ENCODE peak calls at places on chromosome 12, in six cellular contexts. One of them, this sample, is unnamed.

GRCh38 chr12:10395390-10395998 is 5.7 kb upstream of the KLRK1 start:
- DNase-seq in IMR-90: peak; percentile 71
- DNase-seq in B cell: no peak
- DNase-seq in CD14-positive monocyte: no peak
- DNase-seq in AG09309: peak; percentile 85
- DNase-seq in neural crest cell: no peak
- DNase-seq in this sample: no peak

GRCh38 chr12:69655616-69656336 is 43.3 kb downstream of the BEST3 start:
- DNase-seq in neural crest cell: no peak
- DNase-seq in CD14-positive monocyte: no peak
- DNase-seq in AG09309: peak; percentile 59
- DNase-seq in B cell: no peak
- DNase-seq in IMR-90: peak; percentile 90
- DNase-seq in this sample: no peak

GRCh38 chr12:107684990-107685359 is 624 bp upstream of the PWP1 start:
- DNase-seq in B cell: no peak
- DNase-seq in CD14-positive monocyte: no peak
- DNase-seq in AG09309: no peak
- DNase-seq in IMR-90: peak; percentile 35
- DNase-seq in neural crest cell: no peak
- DNase-seq in this sample: no peak

GRCh38 chr12:27359578-27360340 is 27.1 kb downstream of the BMAL2 start:
- DNase-seq in CD14-positive monocyte: no peak
- DNase-seq in AG09309: no peak
- DNase-seq in B cell: no peak
- DNase-seq in neural crest cell: no peak
- DNase-seq in IMR-90: peak; percentile 43
- DNase-seq in this sample: no peak

GRCh38 chr12:13177373-13177772 is 19.2 kb upstream of the EMP1 start:
- DNase-seq in neural crest cell: no peak
- DNase-seq in IMR-90: no peak
- DNase-seq in CD14-positive monocyte: no peak
- DNase-seq in B cell: no peak
- DNase-seq in AG09309: no peak
- DNase-seq in this sample: no peak

GRCh38 chr12:8995021-8995775 is 5.9 kb downstream of the KLRG1 start:
- DNase-seq in IMR-90: no peak
- DNase-seq in neural crest cell: no peak
- DNase-seq in B cell: no peak
- DNase-seq in AG09309: no peak
- DNase-seq in CD14-positive monocyte: no peak
- DNase-seq in this sample: no peak

GRCh38 chr12:107127482-107128185 is 34.3 kb upstream of the CRY1 start:
- DNase-seq in IMR-90: no peak
- DNase-seq in neural crest cell: no peak
- DNase-seq in CD14-positive monocyte: no peak
- DNase-seq in B cell: no peak
- DNase-seq in AG09309: no peak
- DNase-seq in this sample: no peak

GRCh38 chr12:53223391-53224267 is 8.4 kb downstream of the RARG start:
- DNase-seq in IMR-90: peak; percentile 60
- DNase-seq in neural crest cell: no peak
- DNase-seq in CD14-positive monocyte: no peak
- DNase-seq in B cell: no peak
- DNase-seq in AG09309: no peak
- DNase-seq in this sample: no peak

GRCh38 chr12:29396774-29397173 is 15.8 kb upstream of the ERGIC2 start:
- DNase-seq in B cell: no peak
- DNase-seq in AG09309: no peak
- DNase-seq in neural crest cell: no peak
- DNase-seq in CD14-positive monocyte: no peak
- DNase-seq in IMR-90: peak; percentile 62
- DNase-seq in this sample: no peak

GRCh38 chr12:112916270-112916669 is 9.5 kb downstream of the OAS1 start:
- DNase-seq in B cell: no peak
- DNase-seq in neural crest cell: no peak
- DNase-seq in CD14-positive monocyte: no peak
- DNase-seq in IMR-90: no peak
- DNase-seq in AG09309: peak; percentile 43
- DNase-seq in this sample: no peak

GRCh38 chr12:132593071-132593470 is 17.3 kb downstream of the LRCOL1 start:
- DNase-seq in neural crest cell: no peak
- DNase-seq in AG09309: no peak
- DNase-seq in CD14-positive monocyte: no peak
- DNase-seq in IMR-90: no peak
- DNase-seq in B cell: no peak
- DNase-seq in this sample: no peak

GRCh38 chr12:121796855-121797751 is 3.6 kb upstream of the RHOF start:
- DNase-seq in neural crest cell: peak; percentile 76
- DNase-seq in CD14-positive monocyte: no peak
- DNase-seq in B cell: peak; percentile 5
- DNase-seq in AG09309: no peak
- DNase-seq in IMR-90: peak; percentile 83
- DNase-seq in this sample: no peak

GRCh38 chr12:51217133-51217967 is 512 bp downstream of the POU6F1 start:
- DNase-seq in IMR-90: no peak
- DNase-seq in AG09309: no peak
- DNase-seq in neural crest cell: peak; percentile 37
- DNase-seq in B cell: peak; percentile 73
- DNase-seq in CD14-positive monocyte: peak; percentile 63
- DNase-seq in this sample: peak; percentile 50

DNA sequence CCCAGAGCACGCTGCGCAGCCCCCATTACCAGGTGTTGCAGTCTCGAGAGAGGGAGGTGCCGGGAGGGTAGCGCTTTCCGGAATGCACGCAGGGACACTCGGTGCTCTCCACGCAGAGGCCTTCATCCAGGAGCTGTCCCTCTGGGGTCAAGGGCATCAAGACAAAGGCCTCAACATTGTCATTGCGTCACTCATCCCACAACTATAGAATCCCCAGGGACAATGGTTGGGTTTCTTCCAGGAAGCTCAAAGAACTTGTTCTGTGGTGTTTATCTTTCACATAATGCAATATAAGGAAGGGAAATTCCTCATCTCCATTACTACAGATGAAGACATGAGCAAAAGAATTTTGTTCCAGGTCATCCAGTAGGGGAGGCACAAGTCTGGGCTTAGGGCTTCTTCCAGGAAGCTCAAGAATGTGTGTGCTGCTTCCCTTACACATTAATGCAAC is 52.1 kb downstream of the VWF start:
- DNase-seq in CD14-positive monocyte: no peak
- DNase-seq in AG09309: no peak
- DNase-seq in B cell: no peak
- DNase-seq in IMR-90: peak; percentile 79
- DNase-seq in neural crest cell: no peak
- DNase-seq in this sample: no peak
- TF ChIP-seq CTCF in CD14-positive monocyte: no peak
- TF ChIP-seq CTCF in AG09309: peak; percentile 30
- TF ChIP-seq CTCF in B cell: no peak
- TF ChIP-seq CTCF in IMR-90: peak; percentile 55
- TF ChIP-seq CTCF in neural crest cell: no peak
- TF ChIP-seq CTCF in this sample: no peak

DNA sequence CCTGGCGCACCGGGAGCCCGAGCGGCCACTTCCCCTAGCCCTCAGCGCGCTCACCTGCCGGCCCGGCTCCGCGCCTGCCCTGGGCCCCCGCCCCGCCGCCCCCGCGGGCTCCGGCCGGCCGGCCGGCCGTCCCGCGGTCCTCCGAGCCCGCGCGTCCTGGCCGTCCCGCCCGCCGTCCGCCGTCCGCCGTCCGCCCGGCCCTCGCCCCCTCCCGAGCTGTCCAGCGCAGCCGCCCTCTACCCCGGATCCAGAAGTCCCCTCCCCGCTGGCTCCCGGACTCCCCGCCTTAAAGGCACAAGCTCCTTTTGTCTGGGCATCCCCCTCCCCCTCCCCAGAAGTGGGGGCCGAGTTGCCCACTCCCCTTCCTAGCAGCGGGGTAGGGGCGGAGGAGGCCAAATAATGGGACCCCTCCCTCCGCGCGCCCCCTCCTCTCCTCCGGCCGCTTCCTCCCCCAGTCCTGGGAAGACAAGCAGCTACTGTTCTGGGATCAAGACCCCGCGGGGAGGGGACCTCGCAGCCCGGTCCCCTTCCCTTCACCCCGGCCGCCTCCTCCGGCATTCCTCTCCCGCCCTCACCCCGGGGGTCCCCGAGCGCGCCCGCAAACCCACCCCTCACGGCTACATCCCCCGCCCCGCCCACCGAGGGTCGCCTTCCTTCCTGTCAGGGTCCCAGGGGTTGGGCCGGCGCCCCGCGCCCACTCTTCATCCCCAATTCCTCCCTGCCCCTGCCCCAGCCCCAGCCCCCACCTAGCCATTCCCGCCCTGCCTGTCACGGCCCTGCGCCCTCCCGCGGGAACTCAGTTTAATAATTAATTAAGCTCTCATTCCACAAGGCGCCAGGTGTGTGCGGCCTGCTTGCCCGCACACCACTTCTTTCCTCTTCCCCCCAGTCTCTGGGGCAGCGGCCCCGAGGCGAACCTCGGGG is at the start of gene ADCY6:
- DNase-seq in IMR-90: peak; percentile 70
- DNase-seq in neural crest cell: peak; percentile 78
- DNase-seq in AG09309: no peak
- DNase-seq in B cell: no peak
- DNase-seq in CD14-positive monocyte: no peak
- DNase-seq in this sample: no peak
- TF ChIP-seq CTCF in IMR-90: no peak
- TF ChIP-seq CTCF in neural crest cell: no peak
- TF ChIP-seq CTCF in AG09309: no peak
- TF ChIP-seq CTCF in B cell: no peak
- TF ChIP-seq CTCF in CD14-positive monocyte: no peak
- TF ChIP-seq CTCF in this sample: no peak

DNA sequence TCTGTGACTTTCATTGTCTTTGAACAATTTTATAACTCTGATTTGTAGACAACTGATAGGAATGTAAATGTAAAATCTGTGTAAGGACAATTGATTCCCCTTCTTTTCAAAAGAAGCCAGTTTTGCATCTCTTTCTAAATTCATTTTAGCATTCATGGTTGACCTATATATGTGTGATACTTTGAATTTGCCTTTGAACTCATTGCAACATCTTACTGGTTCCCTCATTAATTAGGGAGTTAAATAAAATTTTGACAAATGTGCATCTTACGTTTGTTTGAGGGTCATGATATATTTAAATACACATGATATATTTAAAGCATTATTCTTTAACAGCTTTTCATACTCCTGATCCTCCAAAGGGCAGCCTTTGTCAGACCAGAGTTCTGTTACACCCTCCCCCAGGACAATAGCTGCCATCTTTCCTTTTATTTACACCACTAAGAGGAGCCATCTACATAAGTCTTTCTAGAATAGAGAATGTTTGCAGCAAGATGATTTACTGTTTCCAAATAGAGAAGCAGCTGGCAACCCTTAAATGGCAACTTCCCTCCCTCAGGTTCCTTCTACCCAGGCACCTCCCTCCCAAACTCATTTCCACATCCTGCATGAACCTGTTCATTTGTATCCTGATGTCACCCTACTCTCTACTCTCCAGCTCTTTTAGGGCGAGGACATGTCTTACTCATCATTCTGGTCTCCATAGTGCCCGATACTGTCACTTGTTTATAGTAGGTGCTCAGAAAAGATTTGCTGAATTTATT is 40.2 kb upstream of the APPL2 start:
- DNase-seq in B cell: no peak
- DNase-seq in AG09309: no peak
- DNase-seq in IMR-90: no peak
- DNase-seq in CD14-positive monocyte: no peak
- DNase-seq in neural crest cell: no peak
- DNase-seq in this sample: no peak
- TF ChIP-seq CTCF in B cell: no peak
- TF ChIP-seq CTCF in AG09309: no peak
- TF ChIP-seq CTCF in IMR-90: no peak
- TF ChIP-seq CTCF in CD14-positive monocyte: no peak
- TF ChIP-seq CTCF in neural crest cell: no peak
- TF ChIP-seq CTCF in this sample: no peak

GRCh38 chr12:81992461-81992860 is 233.3 kb upstream of the PPFIA2 start:
- DNase-seq in CD14-positive monocyte: no peak
- DNase-seq in IMR-90: no peak
- DNase-seq in AG09309: no peak
- DNase-seq in B cell: no peak
- DNase-seq in neural crest cell: no peak
- DNase-seq in this sample: no peak
- TF ChIP-seq CTCF in CD14-positive monocyte: peak; percentile 49
- TF ChIP-seq CTCF in IMR-90: no peak
- TF ChIP-seq CTCF in AG09309: no peak
- TF ChIP-seq CTCF in B cell: no peak
- TF ChIP-seq CTCF in neural crest cell: peak; percentile 41
- TF ChIP-seq CTCF in this sample: peak; percentile 60

This sample was measured in natural killer cell.